ENCODE peak calls at places on chromosomes 3 and 15, in ten cellular contexts. One of them, this sample, is unnamed.

GRCh38 chr3:45225465-45226205 is 452 bp downstream of the TMEM158 start:
- DNase-seq in Calu3: peak
- DNase-seq in cardiac muscle cell: peak
- DNase-seq in K562: peak
- DNase-seq in lower lobe of right lung: peak
- DNase-seq in tibial artery: no peak
- DNase-seq in endodermal cell: peak
- DNase-seq in pancreas: no peak
- DNase-seq in fibroblast of the aortic adventitia: peak
- DNase-seq in foreskin keratinocyte: no peak
- DNase-seq in this sample: peak

GRCh38 chr3:194322701-194323174 is 28.4 kb downstream of the CPN2 start:
- DNase-seq in foreskin keratinocyte: peak
- DNase-seq in Calu3: peak
- DNase-seq in fibroblast of the aortic adventitia: peak
- DNase-seq in tibial artery: no peak
- DNase-seq in endodermal cell: no peak
- DNase-seq in lower lobe of right lung: no peak
- DNase-seq in pancreas: no peak
- DNase-seq in cardiac muscle cell: no peak
- DNase-seq in K562: peak
- DNase-seq in this sample: no peak

GRCh38 chr3:141812091-141812490 is 48.9 kb downstream of the GRK7 start:
- DNase-seq in lower lobe of right lung: no peak
- DNase-seq in fibroblast of the aortic adventitia: no peak
- DNase-seq in foreskin keratinocyte: no peak
- DNase-seq in tibial artery: no peak
- DNase-seq in endodermal cell: no peak
- DNase-seq in pancreas: no peak
- DNase-seq in Calu3: no peak
- DNase-seq in cardiac muscle cell: no peak
- DNase-seq in K562: no peak
- DNase-seq in this sample: no peak

GRCh38 chr3:87792532-87793321 is 266.1 kb downstream of the CGGBP1 start:
- DNase-seq in K562: peak
- DNase-seq in endodermal cell: peak
- DNase-seq in Calu3: peak
- DNase-seq in fibroblast of the aortic adventitia: no peak
- DNase-seq in lower lobe of right lung: peak
- DNase-seq in pancreas: no peak
- DNase-seq in tibial artery: no peak
- DNase-seq in cardiac muscle cell: peak
- DNase-seq in foreskin keratinocyte: peak
- DNase-seq in this sample: peak

GRCh38 chr3:153835540-153835939 is 285.6 kb upstream of the ARHGEF26 start:
- DNase-seq in pancreas: no peak
- DNase-seq in endodermal cell: peak
- DNase-seq in cardiac muscle cell: no peak
- DNase-seq in tibial artery: no peak
- DNase-seq in fibroblast of the aortic adventitia: no peak
- DNase-seq in Calu3: no peak
- DNase-seq in K562: peak
- DNase-seq in lower lobe of right lung: no peak
- DNase-seq in foreskin keratinocyte: peak
- DNase-seq in this sample: no peak

GRCh38 chr3:53725308-53725995 is 120.8 kb downstream of the CHDH start:
- DNase-seq in endodermal cell: no peak
- DNase-seq in Calu3: no peak
- DNase-seq in K562: no peak
- DNase-seq in foreskin keratinocyte: no peak
- DNase-seq in tibial artery: no peak
- DNase-seq in pancreas: no peak
- DNase-seq in lower lobe of right lung: no peak
- DNase-seq in fibroblast of the aortic adventitia: peak
- DNase-seq in cardiac muscle cell: no peak
- DNase-seq in this sample: no peak

GRCh38 chr15:95715919-95716318 is 614.6 kb upstream of the NR2F2 start:
- DNase-seq in Calu3: no peak
- DNase-seq in endodermal cell: no peak
- DNase-seq in tibial artery: no peak
- DNase-seq in cardiac muscle cell: peak
- DNase-seq in foreskin keratinocyte: no peak
- DNase-seq in fibroblast of the aortic adventitia: no peak
- DNase-seq in lower lobe of right lung: no peak
- DNase-seq in pancreas: no peak
- DNase-seq in K562: peak
- DNase-seq in this sample: no peak

GRCh38 chr3:153528473-153528872 is 366.4 kb downstream of the RAP2B start:
- DNase-seq in fibroblast of the aortic adventitia: no peak
- DNase-seq in lower lobe of right lung: no peak
- DNase-seq in pancreas: no peak
- DNase-seq in cardiac muscle cell: no peak
- DNase-seq in foreskin keratinocyte: no peak
- DNase-seq in Calu3: no peak
- DNase-seq in K562: no peak
- DNase-seq in tibial artery: no peak
- DNase-seq in endodermal cell: no peak
- DNase-seq in this sample: no peak

GRCh38 chr3:13215940-13216546 is 142.8 kb upstream of the IQSEC1 start:
- DNase-seq in tibial artery: no peak
- DNase-seq in Calu3: peak
- DNase-seq in pancreas: no peak
- DNase-seq in fibroblast of the aortic adventitia: peak
- DNase-seq in lower lobe of right lung: no peak
- DNase-seq in cardiac muscle cell: no peak
- DNase-seq in endodermal cell: no peak
- DNase-seq in K562: no peak
- DNase-seq in foreskin keratinocyte: peak
- DNase-seq in this sample: no peak

GRCh38 chr3:124810970-124811369 is 76.2 kb downstream of the ITGB5 start:
- DNase-seq in lower lobe of right lung: no peak
- DNase-seq in pancreas: no peak
- DNase-seq in foreskin keratinocyte: no peak
- DNase-seq in Calu3: no peak
- DNase-seq in K562: no peak
- DNase-seq in tibial artery: no peak
- DNase-seq in cardiac muscle cell: no peak
- DNase-seq in endodermal cell: no peak
- DNase-seq in fibroblast of the aortic adventitia: peak
- DNase-seq in this sample: no peak

GRCh38 chr15:68558318-68559305 is 20.2 kb upstream of the CORO2B start:
- DNase-seq in pancreas: no peak
- DNase-seq in foreskin keratinocyte: peak
- DNase-seq in fibroblast of the aortic adventitia: no peak
- DNase-seq in K562: no peak
- DNase-seq in endodermal cell: peak
- DNase-seq in Calu3: peak
- DNase-seq in tibial artery: no peak
- DNase-seq in cardiac muscle cell: no peak
- DNase-seq in lower lobe of right lung: no peak
- DNase-seq in this sample: peak

GRCh38 chr3:43858052-43858701 is 167.4 kb downstream of the ABHD5 start:
- DNase-seq in Calu3: no peak
- DNase-seq in fibroblast of the aortic adventitia: no peak
- DNase-seq in pancreas: no peak
- DNase-seq in K562: no peak
- DNase-seq in cardiac muscle cell: no peak
- DNase-seq in lower lobe of right lung: no peak
- DNase-seq in tibial artery: no peak
- DNase-seq in endodermal cell: peak
- DNase-seq in foreskin keratinocyte: no peak
- DNase-seq in this sample: peak

GRCh38 chr3:133301194-133301593 is 98.7 kb upstream of the BFSP2 start:
- DNase-seq in fibroblast of the aortic adventitia: peak
- DNase-seq in cardiac muscle cell: no peak
- DNase-seq in endodermal cell: no peak
- DNase-seq in K562: no peak
- DNase-seq in foreskin keratinocyte: peak
- DNase-seq in Calu3: no peak
- DNase-seq in lower lobe of right lung: no peak
- DNase-seq in pancreas: no peak
- DNase-seq in tibial artery: no peak
- DNase-seq in this sample: no peak

GRCh38 chr3:65251375-65251774 is 563.6 kb upstream of the ADAMTS9 start:
- DNase-seq in tibial artery: no peak
- DNase-seq in cardiac muscle cell: no peak
- DNase-seq in lower lobe of right lung: no peak
- DNase-seq in endodermal cell: no peak
- DNase-seq in K562: no peak
- DNase-seq in pancreas: no peak
- DNase-seq in Calu3: no peak
- DNase-seq in foreskin keratinocyte: no peak
- DNase-seq in fibroblast of the aortic adventitia: no peak
- DNase-seq in this sample: no peak

GRCh38 chr3:65246561-65246960 is 558.8 kb upstream of the ADAMTS9 start:
- DNase-seq in K562: no peak
- DNase-seq in fibroblast of the aortic adventitia: no peak
- DNase-seq in tibial artery: no peak
- DNase-seq in Calu3: no peak
- DNase-seq in lower lobe of right lung: no peak
- DNase-seq in endodermal cell: no peak
- DNase-seq in pancreas: no peak
- DNase-seq in foreskin keratinocyte: no peak
- DNase-seq in cardiac muscle cell: no peak
- DNase-seq in this sample: no peak

GRCh38 chr3:65245133-65246076 is 557.6 kb upstream of the ADAMTS9 start:
- DNase-seq in cardiac muscle cell: no peak
- DNase-seq in tibial artery: no peak
- DNase-seq in Calu3: peak
- DNase-seq in endodermal cell: no peak
- DNase-seq in fibroblast of the aortic adventitia: peak
- DNase-seq in foreskin keratinocyte: peak
- DNase-seq in K562: no peak
- DNase-seq in pancreas: no peak
- DNase-seq in lower lobe of right lung: no peak
- DNase-seq in this sample: no peak
- TF ChIP-seq CTCF in cardiac muscle cell: peak
- TF ChIP-seq CTCF in tibial artery: peak
- TF ChIP-seq CTCF in Calu3: no peak
- TF ChIP-seq CTCF in endodermal cell: peak
- TF ChIP-seq CTCF in fibroblast of the aortic adventitia: peak
- TF ChIP-seq CTCF in foreskin keratinocyte: peak
- TF ChIP-seq CTCF in K562: peak
- TF ChIP-seq CTCF in pancreas: no peak
- TF ChIP-seq CTCF in lower lobe of right lung: peak
- TF ChIP-seq CTCF in this sample: no peak

DNA sequence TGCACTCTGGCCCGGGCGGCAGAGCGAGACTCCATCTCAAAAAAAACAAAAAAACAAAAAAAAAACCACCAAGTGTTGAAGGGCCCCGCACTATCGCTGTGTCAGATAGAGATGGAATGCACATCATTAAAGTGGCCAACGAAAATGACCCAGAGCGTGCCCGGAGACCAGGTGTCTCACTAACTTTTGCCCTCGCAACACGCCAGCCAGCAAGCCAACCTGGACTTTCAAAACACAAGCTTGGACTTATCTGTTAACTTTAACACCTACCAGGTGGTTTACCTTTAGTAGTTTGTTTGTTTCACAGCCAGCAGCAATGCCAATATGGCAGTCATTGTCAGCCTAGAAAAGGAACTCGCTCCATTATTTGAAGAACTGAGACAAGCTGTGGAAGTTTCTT is 28.6 kb downstream of the FAM174B start:
- DNase-seq in K562: no peak
- DNase-seq in fibroblast of the aortic adventitia: no peak
- DNase-seq in tibial artery: no peak
- DNase-seq in pancreas: peak
- DNase-seq in Calu3: no peak
- DNase-seq in cardiac muscle cell: no peak
- DNase-seq in endodermal cell: no peak
- DNase-seq in foreskin keratinocyte: no peak
- DNase-seq in lower lobe of right lung: no peak
- DNase-seq in this sample: no peak
- TF ChIP-seq CTCF in K562: no peak
- TF ChIP-seq CTCF in fibroblast of the aortic adventitia: no peak
- TF ChIP-seq CTCF in tibial artery: no peak
- TF ChIP-seq CTCF in pancreas: no peak
- TF ChIP-seq CTCF in Calu3: no peak
- TF ChIP-seq CTCF in cardiac muscle cell: no peak
- TF ChIP-seq CTCF in endodermal cell: no peak
- TF ChIP-seq CTCF in foreskin keratinocyte: no peak
- TF ChIP-seq CTCF in lower lobe of right lung: no peak
- TF ChIP-seq CTCF in this sample: no peak

GRCh38 chr15:56019819-56020218 is 26.4 kb upstream of the NEDD4 start:
- DNase-seq in endodermal cell: no peak
- DNase-seq in lower lobe of right lung: no peak
- DNase-seq in tibial artery: no peak
- DNase-seq in pancreas: no peak
- DNase-seq in foreskin keratinocyte: no peak
- DNase-seq in fibroblast of the aortic adventitia: no peak
- DNase-seq in K562: no peak
- DNase-seq in cardiac muscle cell: no peak
- DNase-seq in Calu3: no peak
- DNase-seq in this sample: no peak

GRCh38 chr15:56017511-56017910 is 24.1 kb upstream of the NEDD4 start:
- DNase-seq in fibroblast of the aortic adventitia: no peak
- DNase-seq in K562: no peak
- DNase-seq in tibial artery: no peak
- DNase-seq in foreskin keratinocyte: no peak
- DNase-seq in Calu3: no peak
- DNase-seq in pancreas: no peak
- DNase-seq in lower lobe of right lung: no peak
- DNase-seq in cardiac muscle cell: no peak
- DNase-seq in endodermal cell: no peak
- DNase-seq in this sample: no peak

GRCh38 chr15:56019060-56019793 is 25.8 kb upstream of the NEDD4 start:
- DNase-seq in lower lobe of right lung: no peak
- DNase-seq in K562: no peak
- DNase-seq in endodermal cell: no peak
- DNase-seq in foreskin keratinocyte: peak
- DNase-seq in tibial artery: no peak
- DNase-seq in fibroblast of the aortic adventitia: no peak
- DNase-seq in cardiac muscle cell: no peak
- DNase-seq in pancreas: no peak
- DNase-seq in Calu3: peak
- DNase-seq in this sample: no peak

GRCh38 chr15:56016281-56016680 is 22.9 kb upstream of the NEDD4 start:
- DNase-seq in endodermal cell: no peak
- DNase-seq in foreskin keratinocyte: no peak
- DNase-seq in Calu3: no peak
- DNase-seq in K562: no peak
- DNase-seq in pancreas: no peak
- DNase-seq in tibial artery: no peak
- DNase-seq in fibroblast of the aortic adventitia: no peak
- DNase-seq in cardiac muscle cell: no peak
- DNase-seq in lower lobe of right lung: no peak
- DNase-seq in this sample: no peak

GRCh38 chr15:56017920-56018319 is 24.5 kb upstream of the NEDD4 start:
- DNase-seq in foreskin keratinocyte: peak
- DNase-seq in tibial artery: no peak
- DNase-seq in K562: no peak
- DNase-seq in Calu3: no peak
- DNase-seq in cardiac muscle cell: no peak
- DNase-seq in fibroblast of the aortic adventitia: no peak
- DNase-seq in lower lobe of right lung: no peak
- DNase-seq in endodermal cell: no peak
- DNase-seq in pancreas: no peak
- DNase-seq in this sample: no peak
- TF ChIP-seq CTCF in foreskin keratinocyte: peak
- TF ChIP-seq CTCF in tibial artery: no peak
- TF ChIP-seq CTCF in K562: peak
- TF ChIP-seq CTCF in Calu3: peak
- TF ChIP-seq CTCF in cardiac muscle cell: peak
- TF ChIP-seq CTCF in fibroblast of the aortic adventitia: no peak
- TF ChIP-seq CTCF in lower lobe of right lung: no peak
- TF ChIP-seq CTCF in endodermal cell: peak
- TF ChIP-seq CTCF in pancreas: no peak
- TF ChIP-seq CTCF in this sample: no peak

GRCh38 chr15:50777045-50777444 is 11.5 kb upstream of the SPPL2A start:
- DNase-seq in lower lobe of right lung: no peak
- DNase-seq in pancreas: no peak
- DNase-seq in tibial artery: no peak
- DNase-seq in endodermal cell: no peak
- DNase-seq in foreskin keratinocyte: no peak
- DNase-seq in fibroblast of the aortic adventitia: no peak
- DNase-seq in cardiac muscle cell: no peak
- DNase-seq in K562: no peak
- DNase-seq in Calu3: no peak
- DNase-seq in this sample: no peak
- TF ChIP-seq CTCF in lower lobe of right lung: no peak
- TF ChIP-seq CTCF in pancreas: no peak
- TF ChIP-seq CTCF in tibial artery: no peak
- TF ChIP-seq CTCF in endodermal cell: peak
- TF ChIP-seq CTCF in foreskin keratinocyte: peak
- TF ChIP-seq CTCF in fibroblast of the aortic adventitia: peak
- TF ChIP-seq CTCF in cardiac muscle cell: no peak
- TF ChIP-seq CTCF in K562: no peak
- TF ChIP-seq CTCF in Calu3: no peak
- TF ChIP-seq CTCF in this sample: peak

This sample was measured in glutamatergic neuron.